ENCODE peak calls at places on chromosome 19, in seven cellular contexts. One of them, this sample, is unnamed.

GRCh38 chr19:53554804-53555203 is 16.9 kb downstream of the ZNF331 start:
- DNase-seq in AG09319: no peak
- DNase-seq in nucleus accumbens: no peak
- DNase-seq in iPS-NIHi11: no peak
- DNase-seq in body of pancreas: peak
- DNase-seq in HS-5: no peak
- DNase-seq in GM03348: no peak
- DNase-seq in this sample: no peak

GRCh38 chr19:36009220-36009619 is 607 bp upstream of the SYNE4 start:
- DNase-seq in GM03348: peak
- DNase-seq in nucleus accumbens: peak
- DNase-seq in iPS-NIHi11: peak
- DNase-seq in HS-5: no peak
- DNase-seq in body of pancreas: peak
- DNase-seq in AG09319: no peak
- DNase-seq in this sample: no peak

GRCh38 chr19:41646589-41647204 is 19.8 kb upstream of the CEACAM4 start:
- DNase-seq in nucleus accumbens: no peak
- DNase-seq in AG09319: no peak
- DNase-seq in iPS-NIHi11: peak
- DNase-seq in HS-5: no peak
- DNase-seq in body of pancreas: peak
- DNase-seq in GM03348: peak
- DNase-seq in this sample: no peak

GRCh38 chr19:14122924-14123323 is 5.4 kb upstream of the PRKACA start:
- DNase-seq in nucleus accumbens: no peak
- DNase-seq in iPS-NIHi11: no peak
- DNase-seq in AG09319: no peak
- DNase-seq in GM03348: no peak
- DNase-seq in body of pancreas: no peak
- DNase-seq in HS-5: no peak
- DNase-seq in this sample: no peak

GRCh38 chr19:3556978-3557460 is 367 bp downstream of the MFSD12 start:
- DNase-seq in nucleus accumbens: no peak
- DNase-seq in iPS-NIHi11: peak
- DNase-seq in GM03348: peak
- DNase-seq in body of pancreas: peak
- DNase-seq in AG09319: no peak
- DNase-seq in HS-5: no peak
- DNase-seq in this sample: no peak

GRCh38 chr19:45125975-45126493 is 33.1 kb downstream of the PPP1R37 start:
- DNase-seq in AG09319: no peak
- DNase-seq in body of pancreas: peak
- DNase-seq in nucleus accumbens: peak
- DNase-seq in iPS-NIHi11: peak
- DNase-seq in HS-5: no peak
- DNase-seq in GM03348: peak
- DNase-seq in this sample: peak

GRCh38 chr19:2394054-2394668 is 33.2 kb downstream of the TIMM13 start:
- DNase-seq in iPS-NIHi11: no peak
- DNase-seq in AG09319: no peak
- DNase-seq in body of pancreas: no peak
- DNase-seq in nucleus accumbens: no peak
- DNase-seq in HS-5: no peak
- DNase-seq in GM03348: no peak
- DNase-seq in this sample: no peak

GRCh38 chr19:46466536-46467199 is 4.7 kb downstream of the PNMA8A start:
- DNase-seq in AG09319: no peak
- DNase-seq in iPS-NIHi11: no peak
- DNase-seq in body of pancreas: no peak
- DNase-seq in nucleus accumbens: no peak
- DNase-seq in GM03348: peak
- DNase-seq in HS-5: peak
- DNase-seq in this sample: no peak

GRCh38 chr19:55418185-55418584 is 10.6 kb upstream of the UBE2S start:
- DNase-seq in GM03348: peak
- DNase-seq in HS-5: peak
- DNase-seq in AG09319: peak
- DNase-seq in iPS-NIHi11: peak
- DNase-seq in body of pancreas: peak
- DNase-seq in nucleus accumbens: peak
- DNase-seq in this sample: peak

GRCh38 chr19:16342002-16342715 is 17.5 kb downstream of the KLF2 start:
- DNase-seq in AG09319: no peak
- DNase-seq in GM03348: peak
- DNase-seq in nucleus accumbens: no peak
- DNase-seq in body of pancreas: no peak
- DNase-seq in iPS-NIHi11: no peak
- DNase-seq in HS-5: no peak
- DNase-seq in this sample: no peak

GRCh38 chr19:13427273-13428051 is 78.8 kb downstream of the CACNA1A start:
- DNase-seq in GM03348: no peak
- DNase-seq in nucleus accumbens: no peak
- DNase-seq in body of pancreas: no peak
- DNase-seq in HS-5: no peak
- DNase-seq in AG09319: no peak
- DNase-seq in iPS-NIHi11: no peak
- DNase-seq in this sample: no peak

GRCh38 chr19:49488863-49489537 is 1.6 kb downstream of the RPL13A start:
- DNase-seq in HS-5: no peak
- DNase-seq in iPS-NIHi11: no peak
- DNase-seq in nucleus accumbens: no peak
- DNase-seq in AG09319: no peak
- DNase-seq in GM03348: no peak
- DNase-seq in body of pancreas: no peak
- DNase-seq in this sample: no peak

GRCh38 chr19:4183967-4184717 is 1.7 kb downstream of the ANKRD24 start:
- DNase-seq in AG09319: no peak
- DNase-seq in nucleus accumbens: no peak
- DNase-seq in iPS-NIHi11: no peak
- DNase-seq in HS-5: no peak
- DNase-seq in GM03348: no peak
- DNase-seq in body of pancreas: no peak
- DNase-seq in this sample: no peak

GRCh38 chr19:38252935-38253691 is 3.1 kb downstream of the PPP1R14A start:
- DNase-seq in HS-5: no peak
- DNase-seq in iPS-NIHi11: no peak
- DNase-seq in GM03348: no peak
- DNase-seq in AG09319: no peak
- DNase-seq in nucleus accumbens: peak
- DNase-seq in body of pancreas: no peak
- DNase-seq in this sample: peak

GRCh38 chr19:1671716-1672037 is 19.3 kb upstream of the TCF3 start:
- DNase-seq in nucleus accumbens: no peak
- DNase-seq in HS-5: no peak
- DNase-seq in iPS-NIHi11: no peak
- DNase-seq in GM03348: no peak
- DNase-seq in AG09319: no peak
- DNase-seq in body of pancreas: no peak
- DNase-seq in this sample: no peak

GRCh38 chr19:4229179-4229931 is at the start of gene EBI3:
- DNase-seq in AG09319: no peak
- DNase-seq in GM03348: peak
- DNase-seq in body of pancreas: no peak
- DNase-seq in nucleus accumbens: peak
- DNase-seq in iPS-NIHi11: no peak
- DNase-seq in HS-5: no peak
- DNase-seq in this sample: peak

GRCh38 chr19:10532457-10532856 is 11.2 kb upstream of the ATG4D start:
- DNase-seq in nucleus accumbens: no peak
- DNase-seq in iPS-NIHi11: no peak
- DNase-seq in AG09319: no peak
- DNase-seq in GM03348: no peak
- DNase-seq in HS-5: no peak
- DNase-seq in body of pancreas: no peak
- DNase-seq in this sample: no peak

GRCh38 chr19:12983091-12983490 is 12.2 kb upstream of the NFIX start:
- DNase-seq in iPS-NIHi11: no peak
- DNase-seq in GM03348: no peak
- DNase-seq in AG09319: no peak
- DNase-seq in body of pancreas: no peak
- DNase-seq in HS-5: no peak
- DNase-seq in nucleus accumbens: no peak
- DNase-seq in this sample: no peak

GRCh38 chr19:6743714-6744380 is 4.4 kb downstream of the TRIP10 start:
- DNase-seq in nucleus accumbens: no peak
- DNase-seq in HS-5: no peak
- DNase-seq in GM03348: no peak
- DNase-seq in iPS-NIHi11: no peak
- DNase-seq in AG09319: no peak
- DNase-seq in body of pancreas: no peak
- DNase-seq in this sample: no peak

GRCh38 chr19:10805075-10805757 is 30.8 kb downstream of the TMED1 start:
- DNase-seq in AG09319: no peak
- DNase-seq in body of pancreas: no peak
- DNase-seq in nucleus accumbens: no peak
- DNase-seq in HS-5: no peak
- DNase-seq in iPS-NIHi11: no peak
- DNase-seq in GM03348: no peak
- DNase-seq in this sample: no peak

GRCh38 chr19:1411255-1412191 is 4.1 kb downstream of the DAZAP1 start:
- DNase-seq in nucleus accumbens: peak
- DNase-seq in body of pancreas: no peak
- DNase-seq in GM03348: peak
- DNase-seq in iPS-NIHi11: no peak
- DNase-seq in HS-5: no peak
- DNase-seq in AG09319: no peak
- DNase-seq in this sample: peak

GRCh38 chr19:10928563-10929401 is at the start of the genes TIMM29 and YIPF2:
- DNase-seq in iPS-NIHi11: peak
- DNase-seq in HS-5: peak
- DNase-seq in GM03348: peak
- DNase-seq in AG09319: peak
- DNase-seq in nucleus accumbens: peak
- DNase-seq in body of pancreas: peak
- DNase-seq in this sample: peak

GRCh38 chr19:55146648-55147218 is 2.3 kb downstream of the TNNT1 start:
- DNase-seq in HS-5: no peak
- DNase-seq in body of pancreas: no peak
- DNase-seq in AG09319: no peak
- DNase-seq in nucleus accumbens: no peak
- DNase-seq in iPS-NIHi11: peak
- DNase-seq in GM03348: no peak
- DNase-seq in this sample: no peak

GRCh38 chr19:41604831-41605230 is 22.0 kb downstream of the CEACAM4 start:
- DNase-seq in iPS-NIHi11: no peak
- DNase-seq in GM03348: no peak
- DNase-seq in body of pancreas: no peak
- DNase-seq in HS-5: no peak
- DNase-seq in AG09319: no peak
- DNase-seq in nucleus accumbens: no peak
- DNase-seq in this sample: no peak

GRCh38 chr19:30070970-30071632 is 129.1 kb downstream of the URI1 start:
- DNase-seq in GM03348: no peak
- DNase-seq in nucleus accumbens: no peak
- DNase-seq in AG09319: no peak
- DNase-seq in body of pancreas: no peak
- DNase-seq in iPS-NIHi11: no peak
- DNase-seq in HS-5: no peak
- DNase-seq in this sample: peak

GRCh38 chr19:18304496-18305312 is 18.2 kb downstream of the LSM4 start:
- DNase-seq in AG09319: no peak
- DNase-seq in iPS-NIHi11: peak
- DNase-seq in GM03348: peak
- DNase-seq in HS-5: no peak
- DNase-seq in nucleus accumbens: peak
- DNase-seq in body of pancreas: peak
- DNase-seq in this sample: peak

GRCh38 chr19:54795763-54796162 is 7.6 kb upstream of the KIR2DL4 start:
- DNase-seq in AG09319: no peak
- DNase-seq in nucleus accumbens: no peak
- DNase-seq in body of pancreas: no peak
- DNase-seq in iPS-NIHi11: no peak
- DNase-seq in GM03348: no peak
- DNase-seq in HS-5: no peak
- DNase-seq in this sample: no peak

GRCh38 chr19:8308891-8309291 is 733 bp upstream of the CD320 start:
- DNase-seq in body of pancreas: peak
- DNase-seq in AG09319: no peak
- DNase-seq in nucleus accumbens: no peak
- DNase-seq in GM03348: no peak
- DNase-seq in iPS-NIHi11: no peak
- DNase-seq in HS-5: no peak
- DNase-seq in this sample: no peak

GRCh38 chr19:45448887-45449299 is 18.9 kb upstream of the FOSB start:
- DNase-seq in nucleus accumbens: no peak
- DNase-seq in body of pancreas: no peak
- DNase-seq in HS-5: no peak
- DNase-seq in AG09319: no peak
- DNase-seq in GM03348: no peak
- DNase-seq in iPS-NIHi11: no peak
- DNase-seq in this sample: no peak

GRCh38 chr19:7618771-7619510 is 10.4 kb downstream of the XAB2 start:
- DNase-seq in body of pancreas: peak
- DNase-seq in AG09319: no peak
- DNase-seq in HS-5: no peak
- DNase-seq in nucleus accumbens: no peak
- DNase-seq in iPS-NIHi11: peak
- DNase-seq in GM03348: no peak
- DNase-seq in this sample: no peak

This sample was measured in substantia nigra.